ENCODE peak calls at places on chromosomes 1 and 21, in four cellular contexts. K is H7, D is left ventricle myocardium inferior, Q is choroid plexus epithelial cell. E is an unnamed sample.

GRCh38 chr1:42176902-42177519 is 12.5 kb upstream of the GUCA2A start:
- DNase-seq in K (peak), D (no peak), Q (peak), E (no peak)

GRCh38 chr1:33365560-33365997 is 44.7 kb upstream of the A3GALT2 start:
- DNase-seq in K (no peak), D (peak), Q (peak), E (no peak)

GRCh38 chr1:57067863-57068262 is 102.0 kb upstream of the C8B start:
- DNase-seq in K (no peak), D (peak), Q (peak), E (no peak)

GRCh38 chr1:118563969-118564951 is 379.2 kb upstream of the SPAG17 start:
- DNase-seq in K (peak), D (no peak), Q (peak), E (no peak)

GRCh38 chr1:185776521-185776920 is 42.3 kb downstream of the HMCN1 start:
- DNase-seq in K (no peak), D (no peak), Q (no peak), E (no peak)

GRCh38 chr1:100543640-100544039 is 5.7 kb downstream of the GPR88 start:
- DNase-seq in K (peak), D (no peak), Q (no peak), E (peak)

GRCh38 chr21:28298251-28298672 is 694.4 kb downstream of the LTN1 start:
- DNase-seq in K (no peak), D (no peak), Q (peak), E (no peak)

GRCh38 chr21:38140192-38140905 is 116.4 kb upstream of the KCNJ15 start:
- DNase-seq in K (no peak), D (peak), Q (peak), E (peak)

GRCh38 chr1:233972951-233973635 is 68.6 kb downstream of the SLC35F3 start:
- DNase-seq in K (peak), D (no peak), Q (no peak), E (no peak)

GRCh38 chr1:41492341-41492848 is 7.9 kb upstream of the EDN2 start:
- DNase-seq in K (peak), D (peak), Q (no peak), E (no peak)

GRCh38 chr1:190001187-190001586 is 476.5 kb downstream of the BRINP3 start:
- DNase-seq in K (no peak), D (no peak), Q (peak), E (no peak)

GRCh38 chr1:92749024-92749634 is 35.8 kb downstream of the EVI5 start:
- DNase-seq in K (peak), D (no peak), Q (peak), E (no peak)

GRCh38 chr1:180571060-180571831 is 12.5 kb downstream of the OVAAL start:
- DNase-seq in K (no peak), D (no peak), Q (no peak), E (no peak)

E was measured in lower lobe of right lung.